ENCODE peak calls at places on chromosomes 3 and 15, in four cellular contexts. V, J, P and N are unnamed samples.

GRCh38 chr3:72914383-72914782 is 26.5 kb downstream of the GXYLT2 start:
- DNase-seq in V (no peak), P (no peak), J (no peak), N (no peak)

GRCh38 chr15:39273805-39274411 is 307.0 kb upstream of the THBS1 start:
- DNase-seq in J (no peak), P (no peak), V (peak), N (no peak)

GRCh38 chr3:13750731-13751130 is 129.1 kb downstream of the WNT7A start:
- DNase-seq in J (no peak), V (no peak), P (no peak), N (no peak)

GRCh38 chr15:64356443-64357040 is 569 bp upstream of the CSNK1G1 start:
- DNase-seq in V (no peak), J (no peak), P (no peak), N (no peak)

GRCh38 chr3:127038476-127038875 is 55.6 kb downstream of the PLXNA1 start:
- DNase-seq in P (no peak), V (no peak), J (peak), N (peak)

GRCh38 chr15:40931300-40932142 is 2.4 kb downstream of the DLL4 start:
- DNase-seq in P (no peak), J (no peak), V (peak), N (no peak)

GRCh38 chr3:177111541-177111949 is 85.7 kb downstream of the TBL1XR1 start:
- DNase-seq in J (no peak), V (no peak), P (no peak), N (no peak)

GRCh38 chr15:59170295-59170881 is 36.3 kb upstream of the LDHAL6B start:
- DNase-seq in P (peak), V (peak), J (peak), N (peak)

GRCh38 chr3:119184808-119185690 is 11.7 kb downstream of the UPK1B start:
- DNase-seq in J (no peak), V (no peak), P (no peak), N (no peak)

GRCh38 chr15:81194723-81195122 is 2.0 kb upstream of the IL16 start:
- DNase-seq in V (no peak), P (no peak), J (no peak), N (no peak)

GRCh38 chr3:60912876-60913275 is 338.4 kb downstream of the FHIT start:
- DNase-seq in J (no peak), P (no peak), V (no peak), N (no peak)

GRCh38 chr3:141608438-141608837 is 121.6 kb downstream of the RASA2 start:
- DNase-seq in P (no peak), V (no peak), J (no peak), N (no peak)

GRCh38 chr3:178703268-178703975 is 167.2 kb downstream of the KCNMB2 start:
- DNase-seq in J (no peak), P (no peak), V (no peak), N (no peak)

GRCh38 chr15:85600001-85600400 is 194.7 kb downstream of the KLHL25 start:
- DNase-seq in J (no peak), V (no peak), P (no peak), N (no peak)

GRCh38 chr3:136343873-136344281 is 93.7 kb downstream of the PCCB start:
- DNase-seq in V (peak), J (peak), P (peak), N (peak)

GRCh38 chr15:55281517-55282227 is 7.9 kb downstream of the RAB27A start:
- DNase-seq in P (no peak), V (no peak), J (no peak), N (no peak)

GRCh38 chr15:84937144-84937543 is 44.5 kb upstream of the PDE8A start:
- DNase-seq in V (no peak), J (no peak), P (peak), N (no peak)

GRCh38 chr3:23232016-23232415 is 28.9 kb downstream of the UBE2E2 start:
- DNase-seq in V (no peak), J (no peak), P (no peak), N (no peak)

GRCh38 chr3:129312671-129313414 is 34.2 kb downstream of the HMCES start:
- DNase-seq in P (no peak), V (no peak), J (no peak), N (no peak)

GRCh38 chr3:141894524-141895176 is 18.2 kb downstream of the ATP1B3 start:
- DNase-seq in P (no peak), V (no peak), J (no peak), N (no peak)